ENCODE peak calls at places on chromosome X, in eight cellular contexts. C is hepatocyte, O is PC-3, M is OCI-LY7, X is HCT116, P is SK-N-SH, Q is PC-9, F is GM23248. U is an unnamed sample. For H3K9me2, the result is how much of the 10 kb centered on the place peaks cover.

GRCh38 chrX:16882702-16883486 is 12.7 kb upstream of the RBBP7 start:
- DNase-seq in O (peak), Q (peak), P (peak), X (peak), C (peak), M (peak), F (peak), U (peak)

GRCh38 chrX:12973561-12974216 is 1.2 kb upstream of the TMSB4X start:
- DNase-seq in P (no peak), F (no peak), X (no peak), C (no peak), O (no peak), Q (no peak), M (peak), U (no peak)

GRCh38 chrX:6729581-6729980 is 194.7 kb upstream of the VCX3A start:
- DNase-seq in X (no peak), F (no peak), P (no peak), O (no peak), M (no peak), Q (no peak), C (peak), U (no peak)

GRCh38 chrX:115018040-115018647 is 728 bp upstream of the IL13RA2 start:
- DNase-seq in O (no peak), M (no peak), F (peak), X (no peak), C (peak), Q (no peak), P (no peak), U (peak)

GRCh38 chrX:12901486-12901885 is 4.9 kb upstream of the TLR8 start:
- DNase-seq in Q (peak), X (peak), F (peak), C (peak), P (peak), M (peak), O (peak), U (peak)

GRCh38 chrX:69289839-69290123 is 124.5 kb upstream of the PJA1 start:
- DNase-seq in Q (no peak), X (no peak), O (no peak), F (no peak), P (no peak), C (no peak), M (no peak), U (no peak)

GRCh38 chrX:51804741-51805140 is 61.5 kb downstream of the GSPT2 start:
- DNase-seq in X (no peak), P (no peak), C (no peak), Q (no peak), M (no peak), O (peak), F (no peak), U (peak)

GRCh38 chrX:54561622-54562021 is 31.6 kb downstream of the GNL3L start:
- DNase-seq in P (no peak), M (no peak), X (no peak), O (no peak), C (no peak), F (no peak), Q (no peak), U (no peak)

GRCh38 chrX:69387559-69388487 is 116.3 kb upstream of the NALF2 start:
- DNase-seq in F (peak), Q (no peak), M (no peak), P (peak), C (peak), X (peak), O (peak), U (peak)

DNA sequence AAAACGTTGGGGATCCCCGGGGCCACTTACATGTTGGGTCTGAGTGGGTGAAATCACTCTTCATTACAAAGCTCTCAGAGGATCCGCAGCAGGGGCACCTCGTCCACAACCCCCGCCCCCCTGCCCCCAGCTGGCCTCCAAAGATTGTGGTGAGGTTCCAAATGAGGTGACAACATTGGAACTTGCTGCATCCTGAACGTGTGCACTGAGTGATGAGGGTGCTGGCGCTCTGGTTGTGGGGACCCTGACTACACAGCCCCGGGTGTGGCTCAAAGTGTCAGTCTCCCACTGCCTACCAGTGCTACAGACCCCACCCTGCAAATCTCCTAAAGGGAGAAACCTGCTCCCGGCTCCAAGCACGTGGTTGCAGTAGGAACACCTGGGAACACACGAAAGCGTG is 111.9 kb downstream of the PHKA2 start:
- DNase-seq in X (no peak), C (no peak), O (no peak), Q (no peak), M (no peak), F (no peak), P (no peak), U (no peak)
- H3K9me2 ChIP-seq in X (under half), C (under half), O (under half), Q (under half), M (under half), F (under half), P (under half), U (under half)

DNA sequence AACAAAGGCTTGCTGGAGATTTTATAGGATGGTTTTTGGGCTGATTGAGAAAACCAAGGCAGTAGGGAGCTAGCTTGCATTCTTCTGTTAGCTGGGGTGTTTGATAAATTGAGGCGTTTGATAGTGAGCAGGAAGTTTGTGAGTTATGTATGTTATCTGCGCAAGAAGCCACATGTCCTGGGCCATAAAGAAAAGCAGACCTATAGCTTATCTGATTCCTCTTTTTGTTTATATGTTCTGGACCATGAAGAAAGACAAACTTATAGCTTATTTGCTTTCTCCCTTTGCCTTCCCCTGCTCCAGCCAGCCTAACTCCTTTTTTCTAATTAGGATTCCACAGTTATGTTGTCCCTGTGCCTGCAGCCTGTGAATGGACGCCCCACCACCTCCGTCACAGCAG is 9.2 kb downstream of the HNRNPH2 start:
- DNase-seq in C (no peak), M (no peak), Q (no peak), P (no peak), F (no peak), X (no peak), O (no peak), U (no peak)
- H2AFZ ChIP-seq in C (no peak), M (no peak), Q (no peak), P (peak), F (peak), X (no peak), O (no peak), U (peak)

DNA sequence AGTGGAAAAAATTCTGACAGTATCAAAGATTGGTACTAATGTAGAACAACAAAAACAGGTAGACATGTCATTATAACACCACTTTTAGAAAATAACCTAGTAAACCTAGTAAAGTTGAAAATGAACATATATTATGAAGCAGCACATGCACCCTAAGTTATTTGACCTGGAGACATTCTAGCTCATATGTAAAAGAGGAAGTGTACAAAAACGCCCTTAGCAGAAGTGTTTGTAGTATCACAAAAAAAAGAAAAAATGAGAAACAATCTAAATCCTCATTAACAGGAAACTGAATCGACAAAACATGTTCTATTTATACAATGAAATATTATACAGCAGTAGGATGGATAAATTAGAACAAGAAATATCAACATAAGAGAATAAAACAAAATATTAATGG is 318.9 kb upstream of the PPP1R2C start:
- DNase-seq in M (peak), X (no peak), C (no peak), P (no peak), Q (no peak), F (no peak), O (no peak), U (no peak)
- H3K27ac ChIP-seq in M (no peak), X (no peak), C (no peak), P (no peak), Q (no peak), F (no peak), O (no peak), U (no peak)

DNA sequence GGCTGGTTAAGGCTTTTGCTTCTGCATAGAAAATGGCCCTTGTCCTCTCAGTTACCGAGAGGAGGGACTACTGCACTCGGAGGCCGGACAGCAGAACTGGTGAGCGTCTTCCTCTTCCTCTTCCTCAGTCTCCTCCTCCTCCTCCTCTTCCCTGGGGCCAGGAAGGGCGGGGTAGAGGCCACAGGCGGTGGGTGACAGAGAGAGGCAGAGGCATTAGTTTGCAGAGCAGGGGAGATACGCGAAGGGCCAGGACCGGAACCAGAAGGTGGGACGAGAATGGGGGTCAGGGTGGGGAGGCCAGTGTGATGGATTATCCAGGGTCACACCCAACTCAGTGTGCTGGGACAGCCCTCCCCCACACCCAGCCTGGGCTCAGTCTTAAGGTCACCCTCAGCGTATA is 14.5 kb downstream of the IQSEC2 start:
- DNase-seq in Q (no peak), P (no peak), F (no peak), X (no peak), O (no peak), M (no peak), C (no peak), U (no peak)
- H3K9me2 ChIP-seq in Q (under half), P (under half), F (under half), X (under half), O (under half), M (under half), C (under half), U (under half)

GRCh38 chrX:153238361-153238760 is 59.3 kb downstream of the MAGEA1 start:
- DNase-seq in M (no peak), O (no peak), X (no peak), Q (no peak), P (no peak), F (no peak), C (no peak), U (no peak)
- H2AFZ ChIP-seq in M (no peak), O (no peak), X (no peak), Q (no peak), P (no peak), F (no peak), C (no peak), U (no peak)

DNA sequence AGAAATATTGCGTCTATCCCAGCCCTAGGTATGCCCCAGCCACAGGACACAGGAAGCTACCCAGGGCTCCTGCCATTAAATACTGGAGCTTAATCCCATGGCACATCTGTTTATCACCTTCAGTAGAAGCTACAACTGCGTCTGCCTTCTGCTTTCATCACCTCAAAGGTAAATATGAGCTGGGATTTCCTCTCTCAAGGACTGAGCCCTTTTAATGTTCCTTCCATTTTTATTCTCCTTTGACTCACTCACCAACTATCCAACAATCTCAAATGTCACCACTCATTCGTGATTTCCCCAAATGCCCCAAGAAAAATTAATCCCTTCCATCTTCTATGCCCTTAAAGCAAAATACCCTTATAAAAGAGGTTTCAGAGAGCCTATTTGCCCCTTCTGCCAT is 1.8 kb upstream of the MID1 start:
- DNase-seq in Q (no peak), O (peak), M (no peak), F (no peak), P (no peak), C (no peak), X (no peak), U (no peak)
- H3K27ac ChIP-seq in Q (no peak), O (peak), M (no peak), F (no peak), P (no peak), C (no peak), X (peak), U (no peak)

DNA sequence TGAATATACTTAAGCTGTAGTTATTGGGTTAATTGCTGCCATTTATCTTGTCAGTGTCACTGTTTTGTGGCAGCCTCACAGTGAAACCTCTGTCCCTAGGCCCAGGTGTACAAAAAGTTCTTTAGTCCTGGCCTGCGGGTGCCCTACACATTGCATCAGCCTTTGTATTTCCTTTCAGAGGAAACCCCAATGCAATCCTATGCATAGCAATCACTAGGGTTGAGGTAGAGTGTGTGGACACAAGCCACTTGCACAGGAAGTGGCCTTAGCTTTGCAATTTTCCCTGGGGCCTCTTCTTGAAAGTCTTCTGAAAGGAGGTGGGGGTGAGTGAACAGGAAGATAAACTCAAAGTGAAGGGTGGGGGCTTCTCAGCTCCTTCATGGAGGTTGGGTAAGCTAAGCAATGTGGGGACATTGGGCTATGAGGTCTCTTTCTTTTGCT is 27.8 kb downstream of the VSIG4 start:
- DNase-seq in C (no peak), Q (no peak), M (peak), F (no peak), X (no peak), O (no peak), P (no peak), U (no peak)
- H3K9me2 ChIP-seq in C (under half), Q (under half), M (under half), F (under half), X (under half), O (under half), P (under half), U (under half)

GRCh38 chrX:20531667-20532066 is 265.0 kb upstream of the RPS6KA3 start:
- DNase-seq in X (no peak), P (no peak), O (peak), Q (peak), F (peak), C (no peak), M (no peak), U (no peak)

GRCh38 chrX:20529711-20530110 is 263.0 kb upstream of the RPS6KA3 start:
- DNase-seq in O (no peak), P (no peak), M (no peak), F (no peak), X (no peak), C (no peak), Q (no peak), U (no peak)

GRCh38 chrX:20529301-20529700 is 262.6 kb upstream of the RPS6KA3 start:
- DNase-seq in C (no peak), X (no peak), P (no peak), F (no peak), Q (no peak), O (no peak), M (no peak), U (no peak)

GRCh38 chrX:20527458-20528099 is 260.9 kb upstream of the RPS6KA3 start:
- DNase-seq in C (peak), X (no peak), O (peak), Q (no peak), F (peak), M (peak), P (peak), U (peak)

GRCh38 chrX:20530319-20530979 is 263.7 kb upstream of the RPS6KA3 start:
- DNase-seq in C (peak), F (peak), M (peak), Q (peak), P (peak), O (peak), X (peak), U (peak)
- H2AFZ ChIP-seq in C (no peak), F (peak), M (no peak), Q (peak), P (peak), O (peak), X (peak), U (no peak)

DNA sequence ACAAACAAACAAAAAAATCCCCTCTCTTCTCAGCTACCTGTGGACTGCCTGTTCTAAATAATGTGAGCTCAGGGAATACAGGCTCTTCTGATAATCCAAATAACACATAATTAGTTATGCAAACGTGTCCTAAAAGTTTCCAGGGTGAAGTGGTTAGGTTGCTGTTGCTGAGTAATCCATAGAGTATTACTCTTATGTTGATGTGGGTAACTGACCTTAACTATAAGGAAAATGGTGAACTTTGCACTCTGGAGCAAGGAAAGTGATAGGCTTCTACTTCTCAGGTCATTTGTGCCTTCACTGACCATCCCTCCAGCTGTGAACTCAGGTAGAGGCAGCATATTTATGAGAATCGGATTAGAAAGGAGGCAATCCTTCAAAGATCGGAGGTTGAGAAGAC is 19.9 kb downstream of the MSN start:
- DNase-seq in Q (no peak), X (no peak), O (no peak), M (no peak), C (no peak), F (no peak), P (no peak), U (no peak)
- H3K27ac ChIP-seq in Q (no peak), X (no peak), O (no peak), M (peak), C (no peak), F (peak), P (no peak), U (no peak)